ENCODE peak calls at places on chromosomes 6 and 20, in nine cellular contexts. V is transverse colon, Y is upper lobe of left lung, D is stomach, I is tibial nerve, U is K562, J is A549, R is GM12878, A is ovary. N is an unnamed sample.

GRCh38 chr6:90241229-90241873 is 55.3 kb downstream of the BACH2 start:
- DNase-seq in V (no peak), Y (no peak), D (no peak), I (no peak), U (no peak), J (no peak), R (no peak), A (no peak), N (no peak)

GRCh38 chr6:92023410-92023940 is 1395.9 kb downstream of the EPHA7 start:
- DNase-seq in V (no peak), Y (no peak), D (no peak), I (no peak), U (no peak), J (no peak), R (no peak), A (no peak), N (no peak)

GRCh38 chr6:15066433-15067337 is 179.2 kb upstream of the JARID2 start:
- DNase-seq in V (peak), Y (peak), D (no peak), I (peak), U (peak), J (no peak), R (no peak), A (peak), N (peak)

GRCh38 chr20:62950741-62951140 is 1.8 kb upstream of the SLC17A9 start:
- DNase-seq in V (no peak), Y (no peak), D (no peak), I (no peak), U (no peak), J (no peak), R (no peak), A (no peak), N (no peak)

GRCh38 chr20:29874476-29875202 is 1382.8 kb upstream of the DEFB115 start:
- DNase-seq in V (no peak), Y (no peak), D (no peak), I (no peak), U (no peak), J (no peak), R (no peak), A (no peak), N (no peak)

GRCh38 chr6:148790817-148791216 is 44.0 kb downstream of the UST start:
- DNase-seq in V (no peak), Y (no peak), D (no peak), I (no peak), U (no peak), J (no peak), R (peak), A (no peak), N (no peak)

GRCh38 chr6:34901930-34902329 is 12.9 kb downstream of the ANKS1A start:
- DNase-seq in V (no peak), Y (no peak), D (no peak), I (no peak), U (no peak), J (no peak), R (no peak), A (no peak), N (no peak)

GRCh38 chr6:150409576-150410066 is 40.8 kb downstream of the IYD start:
- DNase-seq in V (peak), Y (peak), D (peak), I (peak), U (no peak), J (no peak), R (no peak), A (peak), N (no peak)

GRCh38 chr6:162733489-162733888 is 5.7 kb downstream of the PACRG start:
- DNase-seq in V (no peak), Y (no peak), D (no peak), I (no peak), U (no peak), J (no peak), R (no peak), A (no peak), N (no peak)

GRCh38 chr6:36874443-36875249 is at the start of gene PPIL1:
- DNase-seq in V (peak), Y (peak), D (peak), I (peak), U (peak), J (peak), R (peak), A (peak), N (peak)

GRCh38 chr6:18185624-18186023 is 30.4 kb downstream of the KDM1B start:
- DNase-seq in V (no peak), Y (no peak), D (no peak), I (no peak), U (no peak), J (no peak), R (no peak), A (no peak), N (no peak)

GRCh38 chr6:40977085-40977484 is 61.9 kb downstream of the UNC5CL start:
- DNase-seq in V (no peak), Y (no peak), D (no peak), I (no peak), U (no peak), J (no peak), R (no peak), A (no peak), N (no peak)

GRCh38 chr6:85679445-85680123 is 36.9 kb upstream of the SYNCRIP start:
- DNase-seq in V (no peak), Y (no peak), D (no peak), I (no peak), U (no peak), J (no peak), R (no peak), A (no peak), N (no peak)

GRCh38 chr20:32455171-32455900 is 97.2 kb downstream of the ASXL1 start:
- DNase-seq in V (no peak), Y (no peak), D (no peak), I (no peak), U (no peak), J (no peak), R (no peak), A (no peak), N (no peak)

GRCh38 chr20:40710608-40711007 is 21.6 kb upstream of the MAFB start:
- DNase-seq in V (no peak), Y (no peak), D (no peak), I (no peak), U (no peak), J (no peak), R (no peak), A (no peak), N (no peak)

GRCh38 chr6:53484409-53485280 is 60.3 kb downstream of the GCLC start:
- DNase-seq in V (peak), Y (peak), D (peak), I (peak), U (peak), J (no peak), R (no peak), A (peak), N (peak)

GRCh38 chr6:137416376-137417109 is 77.7 kb downstream of the OLIG3 start:
- DNase-seq in V (no peak), Y (no peak), D (no peak), I (peak), U (no peak), J (no peak), R (no peak), A (no peak), N (no peak)

GRCh38 chr20:34525709-34526416 is 9.6 kb downstream of the DYNLRB1 start:
- DNase-seq in V (peak), Y (peak), D (peak), I (peak), U (no peak), J (peak), R (no peak), A (peak), N (peak)

GRCh38 chr6:150195996-150196417 is 53.2 kb downstream of the PPP1R14C start:
- DNase-seq in V (peak), Y (no peak), D (no peak), I (no peak), U (no peak), J (no peak), R (no peak), A (no peak), N (no peak)

GRCh38 chr6:137816688-137817087 is 50.4 kb upstream of the TNFAIP3 start:
- DNase-seq in V (no peak), Y (no peak), D (no peak), I (no peak), U (no peak), J (no peak), R (no peak), A (no peak), N (no peak)

GRCh38 chr6:109296305-109296915 is 85.9 kb downstream of the CD164 start:
- DNase-seq in V (peak), Y (peak), D (peak), I (no peak), U (no peak), J (no peak), R (no peak), A (no peak), N (no peak)

GRCh38 chr6:126232671-126233070 is 107.2 kb upstream of the CENPW start:
- DNase-seq in V (no peak), Y (no peak), D (no peak), I (no peak), U (no peak), J (no peak), R (no peak), A (no peak), N (no peak)

GRCh38 chr6:43339168-43339567 is 30.3 kb downstream of the ZNF318 start:
- DNase-seq in V (no peak), Y (no peak), D (no peak), I (no peak), U (no peak), J (no peak), R (peak), A (no peak), N (no peak)

GRCh38 chr20:49288784-49289696 is 11.2 kb upstream of the ZNFX1 start:
- DNase-seq in V (no peak), Y (peak), D (no peak), I (no peak), U (no peak), J (no peak), R (no peak), A (no peak), N (no peak)

GRCh38 chr6:121142093-121142492 is 192.2 kb downstream of the TBC1D32 start:
- DNase-seq in V (no peak), Y (no peak), D (no peak), I (no peak), U (no peak), J (no peak), R (no peak), A (no peak), N (no peak)

DNA sequence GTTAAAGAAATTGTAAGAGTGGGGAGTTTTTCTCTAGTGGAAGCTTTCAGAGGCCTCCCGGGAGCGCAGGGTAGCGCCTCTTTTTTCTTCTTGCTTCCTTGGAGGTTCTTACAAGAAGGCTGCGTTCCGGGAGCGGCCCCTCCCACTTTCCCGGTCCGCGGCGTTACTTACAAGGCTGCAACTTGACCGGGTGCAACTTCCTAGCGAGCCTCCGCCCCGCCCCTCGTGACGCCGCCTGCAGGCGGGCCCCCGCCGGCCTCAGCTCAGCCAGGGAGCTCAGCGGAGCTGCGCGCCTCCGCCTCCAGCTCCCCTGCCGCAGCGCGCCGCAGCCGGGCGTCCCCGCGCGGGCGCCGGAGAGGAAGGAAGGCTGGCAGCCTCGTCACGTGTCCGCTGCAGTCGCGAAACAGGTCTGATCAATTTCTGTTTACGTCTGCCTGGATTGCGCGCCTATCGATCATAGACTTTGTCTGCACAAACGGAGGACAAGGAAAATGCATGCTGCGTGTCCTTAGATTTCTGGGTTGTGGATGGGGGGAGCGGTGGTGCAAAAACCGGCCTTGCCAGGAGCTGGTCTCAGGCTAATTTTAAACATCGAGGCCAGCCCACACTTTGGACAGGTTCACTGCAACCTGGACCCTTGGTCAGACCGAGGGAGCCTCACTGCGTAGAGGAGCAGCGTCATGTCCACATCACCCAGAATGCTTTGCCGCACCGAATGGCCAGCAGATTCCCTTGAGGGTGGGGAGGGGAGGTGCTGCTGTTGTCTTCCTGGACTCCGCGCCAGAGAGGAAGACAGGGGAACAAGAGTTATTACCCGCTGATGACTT is at the start of the genes FAM217B and PPP1R3D:
- DNase-seq in V (peak), Y (peak), D (peak), I (peak), U (peak), J (peak), R (peak), A (peak), N (peak)
- TF ChIP-seq POLR2A in V (peak), Y (peak), D (no peak), I (peak), U (peak), J (peak), R (peak), A (peak), N (no peak)

GRCh38 chr20:50372770-50373088 is 137.5 kb upstream of the PTPN1 start:
- DNase-seq in V (no peak), Y (no peak), D (no peak), I (no peak), U (peak), J (peak), R (no peak), A (no peak), N (no peak)
- TF ChIP-seq EP300 in V (no peak), Y (no peak), D (no peak), I (no peak), U (no peak), J (peak), R (no peak), A (no peak), N (no peak)

DNA sequence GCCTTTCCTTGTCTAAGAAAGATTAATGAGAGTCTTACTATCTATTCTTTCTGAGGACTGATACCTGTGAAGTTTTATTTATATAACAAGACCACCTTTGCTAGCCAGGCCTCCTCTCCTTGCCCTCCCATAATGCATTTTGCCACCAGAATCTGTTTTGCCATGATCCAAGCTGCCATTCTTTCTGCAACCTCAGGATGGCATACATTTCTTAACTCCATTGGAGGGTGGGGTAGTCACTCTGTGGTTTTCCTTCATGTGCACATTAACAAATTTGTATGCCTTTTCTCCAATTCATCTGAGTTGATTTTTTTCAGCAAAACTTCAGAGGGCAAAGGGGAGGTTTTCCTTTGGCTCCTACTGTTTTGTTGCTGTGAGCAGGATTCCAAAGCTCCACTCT is 26.4 kb upstream of the ENPP4 start:
- DNase-seq in V (no peak), Y (no peak), D (no peak), I (no peak), U (no peak), J (no peak), R (no peak), A (no peak), N (no peak)
- TF ChIP-seq CTCF in V (no peak), Y (no peak), D (no peak), I (no peak), U (no peak), J (no peak), R (no peak), A (no peak), N (no peak)

DNA sequence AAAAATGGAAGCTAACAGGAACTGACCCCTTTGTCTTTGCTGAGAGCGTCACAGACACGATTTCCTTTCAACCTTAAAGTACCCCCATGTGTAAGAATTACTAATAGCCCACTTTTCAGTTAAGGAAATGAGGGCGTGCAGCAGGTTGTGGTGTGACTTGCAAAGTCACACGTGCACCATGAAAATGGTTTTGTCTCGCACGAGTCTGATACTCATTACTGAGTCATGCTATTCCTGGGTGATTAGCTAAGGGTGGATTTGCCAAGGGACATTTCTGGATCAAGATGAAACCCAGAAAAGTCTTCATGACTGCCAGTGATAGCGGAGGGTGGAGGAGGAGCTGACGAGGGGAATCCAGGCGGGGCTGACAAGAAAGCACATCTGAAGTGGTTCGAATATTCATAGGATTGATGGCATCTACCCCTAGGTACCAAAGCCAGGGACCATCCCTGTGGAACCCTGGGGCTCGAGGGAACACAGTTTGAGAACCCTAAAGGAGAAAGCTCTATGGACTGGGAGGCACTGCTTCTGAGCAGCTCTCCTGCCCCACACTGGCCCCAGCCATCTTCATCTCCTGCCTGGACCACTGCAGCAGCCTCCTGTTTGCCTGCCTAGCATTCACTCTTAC is 12.1 kb upstream of the NFATC2 start:
- DNase-seq in V (no peak), Y (no peak), D (no peak), I (no peak), U (no peak), J (no peak), R (no peak), A (no peak), N (no peak)
- TF ChIP-seq POLR2A in V (no peak), Y (no peak), D (no peak), I (no peak), U (no peak), J (no peak), R (no peak), A (no peak), N (no peak)

DNA sequence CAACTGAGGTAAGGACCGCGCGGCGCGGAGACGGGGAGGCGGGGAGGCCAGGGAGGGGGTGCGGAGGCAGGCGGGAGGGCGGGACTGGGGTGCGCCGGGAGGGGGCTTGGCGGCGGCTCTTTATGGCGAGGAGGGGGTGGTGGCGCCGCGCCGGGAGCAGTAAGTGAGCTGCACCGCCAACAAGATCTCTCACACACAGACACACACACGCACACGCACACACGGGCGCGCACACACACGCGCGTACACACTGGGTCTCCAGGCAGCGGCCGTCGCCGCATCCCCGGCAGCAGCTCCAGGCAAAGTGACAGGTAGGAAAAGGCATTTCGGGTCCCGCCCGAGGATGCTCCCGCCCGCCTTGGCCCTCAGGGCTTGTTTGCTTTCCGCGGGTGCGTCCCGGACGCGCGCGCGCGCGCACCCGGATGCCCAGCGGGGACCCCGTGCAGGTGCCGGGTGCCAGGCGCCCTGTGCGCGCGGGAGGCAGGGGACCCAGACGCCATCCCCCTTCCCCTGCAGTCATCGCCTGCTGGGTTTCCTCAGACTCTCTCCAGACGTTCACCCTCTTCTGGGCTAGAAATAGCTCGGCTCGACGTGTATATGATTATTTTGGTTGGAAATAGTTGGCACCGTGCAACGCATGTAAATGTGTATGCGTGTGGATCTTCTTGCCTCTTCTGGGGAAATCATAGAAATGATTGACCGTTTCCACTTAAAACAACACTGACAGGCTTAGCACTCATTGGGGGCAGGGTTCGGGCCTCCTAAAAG is at the start of gene PLCB4:
- DNase-seq in V (peak), Y (no peak), D (peak), I (no peak), U (peak), J (peak), R (no peak), A (peak), N (peak)
- TF ChIP-seq EP300 in V (no peak), Y (no peak), D (no peak), I (no peak), U (no peak), J (no peak), R (no peak), A (no peak), N (no peak)